ENCODE peak calls at places on chromosomes 7 and 10, in nine cellular contexts. V, E, I, W, R, P, Y, C and O are unnamed samples.
A peak's percentile ranks its signal among the peaks of the same experiment; 100 is the strongest.

GRCh38 chr10:2979267-2979660 is 88.1 kb upstream of the PFKP start:
- DNase-seq in Y (no peak), R (no peak), C (no peak), I (no peak), V (no peak), P (no peak), W (peak; percentile 48), E (no peak), O (no peak)

GRCh38 chr7:137669706-137670105 is 177.1 kb downstream of the DGKI start:
- DNase-seq in I (no peak), C (no peak), R (no peak), P (no peak), V (no peak), W (no peak), E (no peak), Y (no peak), O (no peak)

GRCh38 chr10:58291538-58292174 is 22.7 kb downstream of the CISD1 start:
- DNase-seq in W (no peak), R (no peak), Y (peak; percentile 50), P (no peak), V (no peak), C (peak; percentile 24), E (no peak), I (no peak), O (peak; percentile 3)

GRCh38 chr10:95873651-95874050 is 34.1 kb upstream of the CC2D2B start:
- DNase-seq in R (no peak), C (no peak), Y (no peak), V (no peak), W (no peak), E (no peak), I (no peak), P (no peak), O (no peak)

GRCh38 chr7:120064565-120064964 is 208.4 kb upstream of the KCND2 start:
- DNase-seq in E (no peak), C (no peak), W (no peak), Y (no peak), V (no peak), P (no peak), R (no peak), I (no peak), O (no peak)

GRCh38 chr7:66629659-66630058 is 978 bp downstream of the KCTD7 start:
- DNase-seq in W (peak; percentile 9), R (no peak), C (no peak), I (no peak), E (no peak), Y (no peak), V (peak; percentile 19), P (no peak), O (no peak)

GRCh38 chr7:84328571-84328970 is 134.0 kb upstream of the SEMA3A start:
- DNase-seq in C (no peak), V (no peak), P (no peak), W (no peak), Y (no peak), I (no peak), R (no peak), E (no peak), O (no peak)

GRCh38 chr10:61869772-61870520 is 31.6 kb upstream of the ARID5B start:
- DNase-seq in V (no peak), W (no peak), I (no peak), C (no peak), P (no peak), R (no peak), Y (no peak), E (no peak), O (peak; percentile 79)

GRCh38 chr10:72740526-72740925 is 48.6 kb downstream of the MCU start:
- DNase-seq in R (no peak), C (peak; percentile 45), Y (peak; percentile 34), I (peak; percentile 68), V (no peak), E (peak; percentile 32), P (peak; percentile 32), W (no peak), O (no peak)

GRCh38 chr7:18345641-18346234 is 149.8 kb upstream of the HDAC9 start:
- DNase-seq in Y (peak; percentile 68), C (peak; percentile 46), I (no peak), P (no peak), E (peak; percentile 51), V (peak; percentile 37), R (no peak), W (peak; percentile 21), O (no peak)

GRCh38 chr10:91022924-91023707 is 102.2 kb upstream of the ANKRD1 start:
- DNase-seq in P (no peak), Y (no peak), W (no peak), V (no peak), I (peak; percentile 66), C (no peak), R (no peak), E (no peak), O (no peak)

GRCh38 chr10:125006921-125007391 is 65.0 kb downstream of the ZRANB1 start:
- DNase-seq in C (no peak), E (no peak), R (no peak), I (peak; percentile 67), P (no peak), V (no peak), W (peak; percentile 2), Y (no peak), O (no peak)

GRCh38 chr7:101077303-101078086 is 7.8 kb upstream of the TRIM56 start:
- DNase-seq in I (peak; percentile 77), P (peak; percentile 63), V (peak; percentile 69), E (peak; percentile 90), Y (peak; percentile 96), W (peak; percentile 83), R (peak; percentile 67), C (peak; percentile 68), O (peak; percentile 26)

GRCh38 chr7:50475340-50475739 is 25.2 kb upstream of the FIGNL1 start:
- DNase-seq in R (no peak), P (no peak), W (no peak), E (no peak), Y (no peak), V (no peak), I (no peak), C (no peak), O (no peak)

GRCh38 chr10:77195101-77195500 is 442.5 kb downstream of the KCNMA1 start:
- DNase-seq in C (no peak), P (no peak), R (no peak), I (peak; percentile 91), V (peak; percentile 86), E (no peak), W (no peak), Y (no peak), O (no peak)

GRCh38 chr7:137209151-137209822 is 134.2 kb downstream of the PTN start:
- DNase-seq in C (no peak), P (no peak), E (no peak), I (no peak), R (no peak), Y (no peak), V (no peak), W (peak; percentile 26), O (no peak)

GRCh38 chr10:86074294-86074693 is 292.3 kb downstream of the GRID1 start:
- DNase-seq in V (no peak), Y (no peak), P (no peak), R (no peak), C (no peak), W (no peak), E (no peak), I (no peak), O (no peak)

GRCh38 chr10:14749051-14749809 is 25.5 kb downstream of the FAM107B start:
- DNase-seq in W (no peak), R (no peak), Y (peak; percentile 44), C (no peak), V (no peak), E (peak; percentile 41), I (no peak), P (no peak), O (no peak)

GRCh38 chr10:67802767-67803538 is 35.0 kb downstream of the DNAJC12 start:
- DNase-seq in Y (no peak), E (no peak), I (no peak), V (no peak), R (no peak), P (no peak), C (no peak), W (no peak), O (no peak)

GRCh38 chr10:34907743-34908425 is 92.8 kb upstream of the PARD3 start:
- DNase-seq in C (no peak), V (no peak), Y (no peak), R (no peak), P (no peak), I (peak; percentile 2), E (no peak), W (no peak), O (no peak)

GRCh38 chr10:107434201-107434600 is 269.7 kb upstream of the SORCS1 start:
- DNase-seq in Y (no peak), P (no peak), V (no peak), C (no peak), R (no peak), E (no peak), I (no peak), W (no peak), O (no peak)
- H3K9me3 ChIP-seq in Y (no peaks in the 10 kb centered on the region), P (no peaks in the 10 kb centered on the region), V (no peaks in the 10 kb centered on the region), C (peaks cover 56% of the 10 kb centered on the region), R (no peaks in the 10 kb centered on the region), E (no peaks in the 10 kb centered on the region), I (no peaks in the 10 kb centered on the region), W (no peaks in the 10 kb centered on the region), O (no peaks in the 10 kb centered on the region)

DNA sequence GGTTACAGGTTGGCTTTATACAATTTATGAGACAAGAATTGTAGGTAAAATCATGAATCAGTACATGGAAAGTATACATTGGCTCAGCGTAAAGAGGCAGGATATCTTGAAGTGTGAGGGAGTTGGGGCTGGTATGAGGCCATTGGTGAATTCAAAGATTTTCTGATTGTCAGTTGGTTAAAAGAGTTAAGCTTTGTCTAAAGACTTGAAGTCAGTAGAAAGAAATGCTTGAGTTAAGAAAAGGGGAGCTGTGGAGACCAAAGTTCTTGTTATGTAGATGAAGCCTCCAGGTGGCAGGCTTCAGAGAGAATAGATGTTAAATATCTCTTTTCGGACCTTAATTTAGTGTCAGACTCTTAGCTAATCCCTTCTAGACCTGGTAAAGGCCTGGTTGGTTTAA is 341.0 kb downstream of the GALNT17 start:
- DNase-seq in P (no peak), C (no peak), R (no peak), V (no peak), W (no peak), I (no peak), E (no peak), Y (no peak), O (no peak)
- H3K9me3 ChIP-seq in P (peaks cover 6% of the 10 kb centered on the region), C (peaks cover 9% of the 10 kb centered on the region), R (no peaks in the 10 kb centered on the region), V (no peaks in the 10 kb centered on the region), W (no peaks in the 10 kb centered on the region), I (no peaks in the 10 kb centered on the region), E (no peaks in the 10 kb centered on the region), Y (peaks cover 49% of the 10 kb centered on the region), O (no peaks in the 10 kb centered on the region)

GRCh38 chr7:151449990-151450389 is 10.0 kb upstream of the CRYGN start:
- DNase-seq in E (no peak), R (no peak), V (peak; percentile 10), C (no peak), W (no peak), P (no peak), I (peak; percentile 60), Y (no peak), O (no peak)
- H3K9me3 ChIP-seq in E (no peaks in the 10 kb centered on the region), R (no peaks in the 10 kb centered on the region), V (no peaks in the 10 kb centered on the region), C (no peaks in the 10 kb centered on the region), W (no peaks in the 10 kb centered on the region), P (no peaks in the 10 kb centered on the region), I (no peaks in the 10 kb centered on the region), Y (no peaks in the 10 kb centered on the region), O (no peaks in the 10 kb centered on the region)

DNA sequence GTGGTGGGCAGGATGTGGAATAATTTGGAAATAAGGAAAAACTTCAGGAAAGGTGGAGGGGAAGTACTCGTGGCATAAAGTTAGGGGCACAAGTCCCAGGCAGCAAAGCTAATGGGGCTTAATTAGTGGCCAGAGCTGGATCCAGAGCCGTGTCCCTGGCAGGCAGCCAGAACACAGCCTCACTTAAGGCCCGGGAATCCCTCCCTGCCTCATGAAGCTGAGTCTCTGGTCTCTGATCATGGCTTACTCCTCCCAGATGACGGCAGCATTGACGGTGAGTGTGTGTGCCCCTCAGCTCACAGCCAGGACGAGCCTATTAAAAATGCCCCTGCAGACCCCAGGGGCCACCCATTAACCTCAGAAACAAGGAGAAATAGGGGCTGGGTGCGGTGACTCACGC is 48.2 kb upstream of the NPTX2 start:
- DNase-seq in E (no peak), Y (no peak), V (no peak), W (no peak), R (no peak), I (peak; percentile 64), C (no peak), P (no peak), O (no peak)
- H3K9me3 ChIP-seq in E (no peaks in the 10 kb centered on the region), Y (no peaks in the 10 kb centered on the region), V (no peaks in the 10 kb centered on the region), W (no peaks in the 10 kb centered on the region), R (no peaks in the 10 kb centered on the region), I (no peaks in the 10 kb centered on the region), C (no peaks in the 10 kb centered on the region), P (peaks cover 10% of the 10 kb centered on the region), O (no peaks in the 10 kb centered on the region)